ENCODE peak calls at places on chromosomes 11 and 22, in nine cellular contexts. One of them, this sample, is unnamed.

GRCh38 chr11:68215087-68215445 is 2.0 kb upstream of the KMT5B start:
- DNase-seq in NCI-H345: no peak
- DNase-seq in bronchial epithelial cell: no peak
- DNase-seq in tibial nerve: no peak
- DNase-seq in NT2/D1: no peak
- DNase-seq in esophagus muscularis mucosa: no peak
- DNase-seq in myocyte: no peak
- DNase-seq in COR-L47: no peak
- DNase-seq in neural progenitor cell: no peak
- DNase-seq in this sample: no peak

GRCh38 chr11:118912742-118913410 is 12.8 kb downstream of the BCL9L start:
- DNase-seq in NCI-H345: no peak
- DNase-seq in bronchial epithelial cell: peak; percentile 52
- DNase-seq in tibial nerve: no peak
- DNase-seq in NT2/D1: no peak
- DNase-seq in esophagus muscularis mucosa: no peak
- DNase-seq in myocyte: no peak
- DNase-seq in COR-L47: no peak
- DNase-seq in neural progenitor cell: no peak
- DNase-seq in this sample: no peak

GRCh38 chr11:6693342-6694228 is 10.4 kb upstream of the MRPL17 start:
- DNase-seq in NCI-H345: no peak
- DNase-seq in bronchial epithelial cell: peak; percentile 92
- DNase-seq in tibial nerve: no peak
- DNase-seq in NT2/D1: no peak
- DNase-seq in esophagus muscularis mucosa: no peak
- DNase-seq in myocyte: peak; percentile 86
- DNase-seq in COR-L47: no peak
- DNase-seq in neural progenitor cell: no peak
- DNase-seq in this sample: peak; percentile 66

GRCh38 chr11:120115272-120116000 is 22.5 kb downstream of the TRIM29 start:
- DNase-seq in NCI-H345: no peak
- DNase-seq in bronchial epithelial cell: no peak
- DNase-seq in tibial nerve: no peak
- DNase-seq in NT2/D1: no peak
- DNase-seq in esophagus muscularis mucosa: no peak
- DNase-seq in myocyte: no peak
- DNase-seq in COR-L47: no peak
- DNase-seq in neural progenitor cell: no peak
- DNase-seq in this sample: peak; percentile 18

GRCh38 chr11:44559207-44559943 is 6.1 kb upstream of the CD82 start:
- DNase-seq in NCI-H345: no peak
- DNase-seq in bronchial epithelial cell: no peak
- DNase-seq in tibial nerve: no peak
- DNase-seq in NT2/D1: peak; percentile 99
- DNase-seq in esophagus muscularis mucosa: no peak
- DNase-seq in myocyte: no peak
- DNase-seq in COR-L47: no peak
- DNase-seq in neural progenitor cell: peak; percentile 88
- DNase-seq in this sample: no peak

GRCh38 chr11:1271002-1271401 is 38.4 kb downstream of the TOLLIP start:
- DNase-seq in NCI-H345: no peak
- DNase-seq in bronchial epithelial cell: no peak
- DNase-seq in tibial nerve: no peak
- DNase-seq in NT2/D1: no peak
- DNase-seq in esophagus muscularis mucosa: no peak
- DNase-seq in myocyte: no peak
- DNase-seq in COR-L47: no peak
- DNase-seq in neural progenitor cell: no peak
- DNase-seq in this sample: no peak

GRCh38 chr11:10304495-10305261 is at the start of gene ADM:
- DNase-seq in NCI-H345: peak; percentile 83
- DNase-seq in bronchial epithelial cell: peak; percentile 60
- DNase-seq in tibial nerve: peak; percentile 83
- DNase-seq in NT2/D1: no peak
- DNase-seq in esophagus muscularis mucosa: peak; percentile 98
- DNase-seq in myocyte: peak; percentile 95
- DNase-seq in COR-L47: peak; percentile 63
- DNase-seq in neural progenitor cell: peak; percentile 86
- DNase-seq in this sample: peak; percentile 92

GRCh38 chr22:29060251-29060650 is 1.4 kb downstream of the C22orf31 start:
- DNase-seq in NCI-H345: no peak
- DNase-seq in bronchial epithelial cell: no peak
- DNase-seq in tibial nerve: no peak
- DNase-seq in NT2/D1: no peak
- DNase-seq in esophagus muscularis mucosa: no peak
- DNase-seq in myocyte: no peak
- DNase-seq in COR-L47: no peak
- DNase-seq in neural progenitor cell: no peak
- DNase-seq in this sample: peak; percentile 69

GRCh38 chr11:70675697-70676374 is 277.5 kb downstream of the CTTN start:
- DNase-seq in NCI-H345: peak; percentile 53
- DNase-seq in bronchial epithelial cell: no peak
- DNase-seq in tibial nerve: no peak
- DNase-seq in NT2/D1: no peak
- DNase-seq in esophagus muscularis mucosa: no peak
- DNase-seq in myocyte: peak; percentile 19
- DNase-seq in COR-L47: peak; percentile 67
- DNase-seq in neural progenitor cell: no peak
- DNase-seq in this sample: no peak

GRCh38 chr11:120574881-120575280 is 63.3 kb downstream of the GRIK4 start:
- DNase-seq in NCI-H345: no peak
- DNase-seq in bronchial epithelial cell: no peak
- DNase-seq in tibial nerve: no peak
- DNase-seq in NT2/D1: no peak
- DNase-seq in esophagus muscularis mucosa: no peak
- DNase-seq in myocyte: no peak
- DNase-seq in COR-L47: no peak
- DNase-seq in neural progenitor cell: no peak
- DNase-seq in this sample: no peak

GRCh38 chr22:32964411-32965057 is 93.6 kb downstream of the SYN3 start:
- DNase-seq in NCI-H345: no peak
- DNase-seq in bronchial epithelial cell: peak; percentile 93
- DNase-seq in tibial nerve: no peak
- DNase-seq in NT2/D1: no peak
- DNase-seq in esophagus muscularis mucosa: no peak
- DNase-seq in myocyte: no peak
- DNase-seq in COR-L47: no peak
- DNase-seq in neural progenitor cell: no peak
- DNase-seq in this sample: peak; percentile 23

GRCh38 chr11:15161746-15162145 is 47.0 kb downstream of the INSC start:
- DNase-seq in NCI-H345: no peak
- DNase-seq in bronchial epithelial cell: no peak
- DNase-seq in tibial nerve: no peak
- DNase-seq in NT2/D1: no peak
- DNase-seq in esophagus muscularis mucosa: no peak
- DNase-seq in myocyte: no peak
- DNase-seq in COR-L47: no peak
- DNase-seq in neural progenitor cell: no peak
- DNase-seq in this sample: no peak

GRCh38 chr22:24587251-24587650 is 5.6 kb downstream of the LRRC75B start:
- DNase-seq in NCI-H345: no peak
- DNase-seq in bronchial epithelial cell: no peak
- DNase-seq in tibial nerve: no peak
- DNase-seq in NT2/D1: no peak
- DNase-seq in esophagus muscularis mucosa: no peak
- DNase-seq in myocyte: no peak
- DNase-seq in COR-L47: no peak
- DNase-seq in neural progenitor cell: no peak
- DNase-seq in this sample: no peak

GRCh38 chr11:64810271-64810890 is at the start of gene MEN1:
- DNase-seq in NCI-H345: peak; percentile 98
- DNase-seq in bronchial epithelial cell: peak; percentile 91
- DNase-seq in tibial nerve: peak; percentile 93
- DNase-seq in NT2/D1: peak; percentile 99
- DNase-seq in esophagus muscularis mucosa: peak; percentile 98
- DNase-seq in myocyte: peak; percentile 97
- DNase-seq in COR-L47: peak; percentile 96
- DNase-seq in neural progenitor cell: peak; percentile 99
- DNase-seq in this sample: peak; percentile 99

GRCh38 chr11:85027346-85027745 is 599.8 kb downstream of the DLG2 start:
- DNase-seq in NCI-H345: no peak
- DNase-seq in bronchial epithelial cell: no peak
- DNase-seq in tibial nerve: no peak
- DNase-seq in NT2/D1: no peak
- DNase-seq in esophagus muscularis mucosa: no peak
- DNase-seq in myocyte: no peak
- DNase-seq in COR-L47: no peak
- DNase-seq in neural progenitor cell: no peak
- DNase-seq in this sample: no peak

GRCh38 chr11:117107701-117108590 is 9.7 kb upstream of the SIK3 start:
- DNase-seq in NCI-H345: no peak
- DNase-seq in bronchial epithelial cell: no peak
- DNase-seq in tibial nerve: no peak
- DNase-seq in NT2/D1: no peak
- DNase-seq in esophagus muscularis mucosa: no peak
- DNase-seq in myocyte: no peak
- DNase-seq in COR-L47: no peak
- DNase-seq in neural progenitor cell: no peak
- DNase-seq in this sample: no peak

GRCh38 chr11:79594839-79595238 is 154.0 kb upstream of the TENM4 start:
- DNase-seq in NCI-H345: no peak
- DNase-seq in bronchial epithelial cell: no peak
- DNase-seq in tibial nerve: no peak
- DNase-seq in NT2/D1: no peak
- DNase-seq in esophagus muscularis mucosa: no peak
- DNase-seq in myocyte: no peak
- DNase-seq in COR-L47: no peak
- DNase-seq in neural progenitor cell: no peak
- DNase-seq in this sample: no peak